ENCODE peak calls at places on chromosomes 1 and 21, in eight cellular contexts. V is midbrain, L is amniotic stem cell, T is DMS 273 treated with DMSO at 0.1 percent for 48 hours, X is AG20443, C is HEK293T, F is NCI-H1105, I is NCI-H446. K is an unnamed sample.

GRCh38 chr21:45154511-45155508 is 80.4 kb downstream of the ADARB1 start:
- DNase-seq in I (no peak), F (no peak), V (no peak), T (peak; percentile 15), L (no peak), C (no peak), X (peak; percentile 73), K (no peak)

GRCh38 chr1:40815420-40815819 is 31.8 kb downstream of the KCNQ4 start:
- DNase-seq in V (no peak), C (no peak), X (no peak), L (no peak), F (no peak), I (no peak), T (no peak), K (no peak)

GRCh38 chr1:233256191-233256590 is 39.3 kb downstream of the PCNX2 start:
- DNase-seq in I (no peak), C (no peak), F (no peak), X (no peak), L (no peak), T (no peak), V (no peak), K (no peak)

GRCh38 chr1:203839081-203839480 is 22.3 kb upstream of the SNRPE start:
- DNase-seq in C (no peak), V (no peak), F (no peak), L (peak; percentile 66), T (no peak), I (no peak), X (no peak), K (no peak)

GRCh38 chr1:165629848-165630628 is 996 bp upstream of the MGST3 start:
- DNase-seq in X (no peak), I (peak; percentile 71), L (no peak), V (no peak), F (peak; percentile 78), C (no peak), T (no peak), K (peak; percentile 22)

GRCh38 chr1:208534604-208534907 is 290.4 kb upstream of the PLXNA2 start:
- DNase-seq in C (no peak), F (no peak), T (peak; percentile 60), X (no peak), V (peak; percentile 22), L (no peak), I (peak; percentile 86), K (peak; percentile 57)

GRCh38 chr1:100543640-100544039 is 5.7 kb downstream of the GPR88 start:
- DNase-seq in V (no peak), C (peak; percentile 64), L (no peak), T (no peak), F (no peak), X (no peak), I (no peak), K (no peak)

GRCh38 chr1:233490488-233490887 is 123.4 kb upstream of the KCNK1 start:
- DNase-seq in C (no peak), L (no peak), I (peak; percentile 95), T (peak; percentile 90), V (no peak), X (no peak), F (no peak), K (no peak)

GRCh38 chr1:156834322-156834721 is 17.7 kb upstream of the SH2D2A start:
- DNase-seq in X (no peak), C (no peak), F (no peak), I (no peak), V (no peak), T (no peak), L (no peak), K (no peak)

GRCh38 chr1:1125945-1126344 is 10.1 kb upstream of the C1orf159 start:
- DNase-seq in C (no peak), V (no peak), T (no peak), L (no peak), I (no peak), F (no peak), X (no peak), K (no peak)